ENCODE peak calls at places on chromosomes 11 and 22, in seven cellular contexts. F is left ventricle myocardium inferior; E is naive thymus-derived CD4-positive, alpha-beta T cell; L is ovary; O is right cardiac atrium; N is tibial nerve; G is prostate gland. D is an unnamed sample.
A peak's percentile ranks its signal among the peaks of the same experiment; 100 is the strongest.

GRCh38 chr11:119888119-119888518 is 159.1 kb upstream of the NECTIN1 start:
- DNase-seq in F (no peak), E (no peak), N (no peak), G (no peak), O (no peak), L (no peak), D (no peak)

GRCh38 chr22:20258584-20259335 is 9.4 kb downstream of the RTN4R start:
- DNase-seq in O (no peak), F (no peak), E (no peak), G (no peak), L (no peak), N (no peak), D (no peak)

GRCh38 chr11:125407046-125407445 is 89.0 kb downstream of the FEZ1 start:
- DNase-seq in E (no peak), O (no peak), G (no peak), N (no peak), L (no peak), F (no peak), D (no peak)

GRCh38 chr22:46754110-46754799 is 8.2 kb upstream of the TBC1D22A start:
- DNase-seq in F (peak; percentile 94), G (peak; percentile 42), L (peak; percentile 74), O (peak; percentile 97), E (no peak), N (peak; percentile 82), D (peak; percentile 99)

GRCh38 chr11:43250309-43250708 is 61.5 kb upstream of the API5 start:
- DNase-seq in G (no peak), L (no peak), F (no peak), O (no peak), N (no peak), E (no peak), D (no peak)

GRCh38 chr22:46054878-46055158 is 77.9 kb upstream of the WNT7B start:
- DNase-seq in F (peak; percentile 18), O (no peak), L (no peak), N (peak; percentile 10), E (no peak), G (no peak), D (no peak)

GRCh38 chr11:35014352-35014751 is 97.9 kb downstream of the PDHX start:
- DNase-seq in O (no peak), G (no peak), E (no peak), N (no peak), L (no peak), F (no peak), D (no peak)

GRCh38 chr22:49829044-49829719 is 1.5 kb upstream of the BRD1 start:
- DNase-seq in G (no peak), L (no peak), O (no peak), N (no peak), E (no peak), F (no peak), D (no peak)

GRCh38 chr11:15158351-15159015 is 43.8 kb downstream of the INSC start:
- DNase-seq in N (no peak), F (no peak), G (no peak), L (no peak), O (no peak), E (no peak), D (no peak)

GRCh38 chr11:117876341-117877119 is at the start of gene FXYD6:
- DNase-seq in O (peak; percentile 90), F (peak; percentile 73), L (peak; percentile 82), E (no peak), G (no peak), N (no peak), D (peak; percentile 66)

GRCh38 chr11:114158886-114159285 is 99.4 kb downstream of the ZBTB16 start:
- DNase-seq in F (no peak), N (peak; percentile 21), E (no peak), G (no peak), O (peak; percentile 58), L (no peak), D (no peak)
- H3K4me1 ChIP-seq in F (peaks cover 96% of the 10 kb centered on the region), N (peaks cover 90% of the 10 kb centered on the region), E (peaks cover 59% of the 10 kb centered on the region), G (peaks cover 48% of the 10 kb centered on the region), O (peaks cover 80% of the 10 kb centered on the region), L (peaks cover 54% of the 10 kb centered on the region), D (peaks cover 96% of the 10 kb centered on the region)

GRCh38 chr11:83158965-83159900 is 2.3 kb downstream of the PCF11 start:
- DNase-seq in G (no peak), O (no peak), L (no peak), N (no peak), F (no peak), E (no peak), D (no peak)
- H3K27ac ChIP-seq in G (peak overlapping the region; percentile 100), O (no peak overlapping the region), L (no peak overlapping the region), N (peak overlapping the region; percentile 100), F (peak overlapping the region; percentile 99), E (peak overlapping the region; percentile 98), D (peak overlapping the region; percentile 100)

DNA sequence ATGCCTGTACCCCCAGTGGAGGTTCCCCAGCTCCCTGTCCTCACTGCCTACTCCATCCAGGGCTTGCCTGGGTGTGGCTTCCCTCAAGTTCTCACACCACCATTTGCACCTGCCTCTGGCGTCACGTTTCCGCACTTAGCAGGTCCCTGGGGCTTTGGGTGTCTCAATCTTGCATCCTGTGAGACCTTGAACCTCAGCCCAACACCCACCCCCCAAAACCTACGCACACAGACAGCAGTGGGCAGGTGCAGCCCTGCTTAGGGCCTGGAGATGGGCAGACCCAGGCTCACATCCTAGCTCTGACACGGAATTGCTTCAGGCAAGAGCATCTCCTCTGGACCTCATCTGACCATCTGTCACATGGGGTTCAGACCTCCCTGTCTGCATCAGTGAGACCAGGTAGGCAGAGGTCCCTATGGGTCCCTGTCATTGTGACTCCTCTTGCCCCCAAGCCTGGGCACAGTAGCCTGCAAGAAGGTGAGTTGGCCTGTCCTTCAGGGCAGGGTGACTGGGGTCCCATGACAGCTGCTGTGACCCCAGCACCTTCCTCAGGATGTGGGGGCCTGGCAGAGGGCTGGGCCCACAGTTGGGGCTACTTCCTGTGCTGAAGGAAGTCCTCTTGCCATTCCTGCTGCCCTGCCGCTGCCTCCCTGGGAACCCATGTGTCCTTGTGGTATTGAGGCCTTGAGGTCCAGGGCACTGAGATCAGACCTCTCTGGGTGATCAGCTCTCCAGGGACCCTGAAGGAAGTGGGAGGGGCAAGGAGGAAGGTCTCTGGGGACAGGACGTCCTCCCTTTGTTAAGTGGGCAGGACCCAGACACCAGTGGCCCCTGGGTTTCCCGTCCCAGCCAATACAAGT is 2.0 kb downstream of the SIPA1 start:
- DNase-seq in O (peak; percentile 69), E (peak; percentile 89), L (no peak), F (peak; percentile 45), G (no peak), N (no peak), D (no peak)
- H3K4me1 ChIP-seq in O (peaks cover 2% of the 10 kb centered on the region), E (peaks cover 62% of the 10 kb centered on the region), L (peaks cover 6% of the 10 kb centered on the region), F (peaks cover 64% of the 10 kb centered on the region), G (no peaks in the 10 kb centered on the region), N (peaks cover 42% of the 10 kb centered on the region), D (no peaks in the 10 kb centered on the region)

GRCh38 chr11:57700425-57700824 is 11.6 kb downstream of the MED19 start:
- DNase-seq in G (no peak), E (no peak), F (no peak), N (no peak), O (no peak), L (no peak), D (no peak)
- H3K27ac ChIP-seq in G (no peak overlapping the region), E (no peak overlapping the region), F (no peak overlapping the region), N (no peak overlapping the region), O (no peak overlapping the region), L (no peak overlapping the region), D (no peak overlapping the region)

GRCh38 chr11:63768232-63769043 is at the start of gene ZFTA:
- DNase-seq in E (peak; percentile 34), G (peak; percentile 39), F (peak; percentile 71), O (peak; percentile 88), N (peak; percentile 32), L (peak; percentile 86), D (no peak)
- H3K4me1 ChIP-seq in E (peaks cover 9% of the 10 kb centered on the region), G (no peaks in the 10 kb centered on the region), F (peaks cover 59% of the 10 kb centered on the region), O (peaks cover 4% of the 10 kb centered on the region), N (peaks cover 15% of the 10 kb centered on the region), L (peaks cover 19% of the 10 kb centered on the region), D (peaks cover 46% of the 10 kb centered on the region)

GRCh38 chr11:45771194-45771941 is 33.6 kb upstream of the SLC35C1 start:
- DNase-seq in E (peak; percentile 47), N (peak; percentile 54), L (peak; percentile 81), G (peak; percentile 49), O (peak; percentile 84), F (peak; percentile 67), D (peak; percentile 70)
- H3K27ac ChIP-seq in E (peak overlapping the region; percentile 54), N (peak overlapping the region; percentile 72), L (peak overlapping the region; percentile 17), G (peak overlapping the region; percentile 46), O (peak overlapping the region; percentile 27), F (peak overlapping the region; percentile 87), D (peak overlapping the region; percentile 78)

DNA sequence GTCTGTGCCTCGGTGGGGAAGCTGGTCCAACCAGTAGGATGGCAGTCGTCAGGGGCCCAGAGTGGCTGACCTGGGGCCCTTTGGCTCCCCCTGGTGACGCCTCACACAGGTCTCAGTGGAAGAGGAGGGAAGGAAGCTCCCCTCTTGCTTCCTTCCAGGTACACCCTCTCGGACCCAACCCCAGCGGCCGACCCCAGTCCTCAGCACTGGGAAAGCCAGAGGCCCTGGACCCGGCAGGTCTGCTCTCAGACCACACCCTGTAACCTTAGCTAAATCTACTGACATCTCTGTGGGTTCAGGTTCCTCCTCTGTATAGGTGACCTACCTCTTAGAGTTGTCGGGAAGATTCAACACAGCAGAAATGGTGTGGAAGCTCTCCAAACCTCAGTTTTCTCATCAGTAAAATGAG is 3.4 kb upstream of the SCUBE1 start:
- DNase-seq in L (peak; percentile 69), E (peak; percentile 27), N (peak; percentile 44), O (peak; percentile 80), G (peak; percentile 57), F (peak; percentile 67), D (no peak)
- H3K4me1 ChIP-seq in L (no peaks in the 10 kb centered on the region), E (no peaks in the 10 kb centered on the region), N (no peaks in the 10 kb centered on the region), O (no peaks in the 10 kb centered on the region), G (no peaks in the 10 kb centered on the region), F (peaks cover 22% of the 10 kb centered on the region), D (peaks cover 15% of the 10 kb centered on the region)

GRCh38 chr11:123185326-123185725 is 9.7 kb downstream of the CLMP start:
- DNase-seq in E (no peak), F (no peak), L (no peak), O (no peak), G (no peak), N (no peak), D (no peak)

GRCh38 chr11:123187221-123187620 is 7.8 kb downstream of the CLMP start:
- DNase-seq in L (no peak), O (no peak), F (no peak), G (no peak), E (no peak), N (no peak), D (no peak)

GRCh38 chr11:123186291-123186690 is 8.8 kb downstream of the CLMP start:
- DNase-seq in G (no peak), E (no peak), F (no peak), L (no peak), O (no peak), N (no peak), D (no peak)

GRCh38 chr11:123188508-123189165 is 6.4 kb downstream of the CLMP start:
- DNase-seq in E (no peak), L (no peak), G (no peak), N (no peak), F (no peak), O (no peak), D (no peak)

GRCh38 chr11:123187670-123188507 is 7.2 kb downstream of the CLMP start:
- DNase-seq in G (no peak), E (no peak), F (no peak), L (no peak), O (no peak), N (no peak), D (no peak)
- H3K27ac ChIP-seq in G (no peak overlapping the region), E (no peak overlapping the region), F (peak overlapping the region; percentile 27), L (peak overlapping the region; percentile 47), O (peak overlapping the region; percentile 49), N (peak overlapping the region; percentile 74), D (peak overlapping the region; percentile 24)